ENCODE peak calls at places on chromosomes 11 and 22, in nine cellular contexts. One of them, this sample, is unnamed.

GRCh38 chr11:116452447-116452846 is 320.3 kb downstream of the BUD13 start:
- DNase-seq in tibial nerve: no peak
- DNase-seq in heart left ventricle: no peak
- DNase-seq in SK-N-MC: no peak
- DNase-seq in stomach: no peak
- DNase-seq in gastrocnemius medialis: no peak
- DNase-seq in left ventricle myocardium inferior: no peak
- DNase-seq in transverse colon: no peak
- DNase-seq in uterus: no peak
- DNase-seq in this sample: no peak

GRCh38 chr22:29269731-29270474 is 1.8 kb downstream of the EWSR1 start:
- DNase-seq in tibial nerve: no peak
- DNase-seq in heart left ventricle: no peak
- DNase-seq in SK-N-MC: no peak
- DNase-seq in stomach: no peak
- DNase-seq in gastrocnemius medialis: no peak
- DNase-seq in left ventricle myocardium inferior: no peak
- DNase-seq in transverse colon: no peak
- DNase-seq in uterus: no peak
- DNase-seq in this sample: peak

GRCh38 chr11:59615132-59615636 is 390 bp downstream of the OSBP start:
- DNase-seq in tibial nerve: peak
- DNase-seq in heart left ventricle: peak
- DNase-seq in SK-N-MC: no peak
- DNase-seq in stomach: peak
- DNase-seq in gastrocnemius medialis: peak
- DNase-seq in left ventricle myocardium inferior: peak
- DNase-seq in transverse colon: peak
- DNase-seq in uterus: peak
- DNase-seq in this sample: peak

GRCh38 chr11:131522851-131523250 is 152.4 kb downstream of the NTM start:
- DNase-seq in tibial nerve: no peak
- DNase-seq in heart left ventricle: no peak
- DNase-seq in SK-N-MC: no peak
- DNase-seq in stomach: no peak
- DNase-seq in gastrocnemius medialis: no peak
- DNase-seq in left ventricle myocardium inferior: no peak
- DNase-seq in transverse colon: no peak
- DNase-seq in uterus: no peak
- DNase-seq in this sample: no peak

GRCh38 chr11:65083834-65084597 is at the start of the genes CDCA5 and ZFPL1:
- DNase-seq in tibial nerve: peak
- DNase-seq in heart left ventricle: peak
- DNase-seq in SK-N-MC: peak
- DNase-seq in stomach: peak
- DNase-seq in gastrocnemius medialis: peak
- DNase-seq in left ventricle myocardium inferior: peak
- DNase-seq in transverse colon: peak
- DNase-seq in uterus: peak
- DNase-seq in this sample: peak

GRCh38 chr11:1089738-1090599 is 15.3 kb downstream of the MUC2 start:
- DNase-seq in tibial nerve: no peak
- DNase-seq in heart left ventricle: no peak
- DNase-seq in SK-N-MC: no peak
- DNase-seq in stomach: no peak
- DNase-seq in gastrocnemius medialis: no peak
- DNase-seq in left ventricle myocardium inferior: peak
- DNase-seq in transverse colon: no peak
- DNase-seq in uterus: no peak
- DNase-seq in this sample: no peak

GRCh38 chr22:37018815-37019308 is 385 bp downstream of the TST start:
- DNase-seq in tibial nerve: peak
- DNase-seq in heart left ventricle: peak
- DNase-seq in SK-N-MC: no peak
- DNase-seq in stomach: peak
- DNase-seq in gastrocnemius medialis: peak
- DNase-seq in left ventricle myocardium inferior: peak
- DNase-seq in transverse colon: peak
- DNase-seq in uterus: peak
- DNase-seq in this sample: peak

GRCh38 chr11:119085523-119085878 is 820 bp downstream of the HMBS start:
- DNase-seq in tibial nerve: no peak
- DNase-seq in heart left ventricle: no peak
- DNase-seq in SK-N-MC: no peak
- DNase-seq in stomach: no peak
- DNase-seq in gastrocnemius medialis: no peak
- DNase-seq in left ventricle myocardium inferior: no peak
- DNase-seq in transverse colon: peak
- DNase-seq in uterus: no peak
- DNase-seq in this sample: no peak

GRCh38 chr11:48002565-48002964 is 22.2 kb downstream of the PTPRJ start:
- DNase-seq in tibial nerve: no peak
- DNase-seq in heart left ventricle: no peak
- DNase-seq in SK-N-MC: no peak
- DNase-seq in stomach: no peak
- DNase-seq in gastrocnemius medialis: no peak
- DNase-seq in left ventricle myocardium inferior: no peak
- DNase-seq in transverse colon: no peak
- DNase-seq in uterus: no peak
- DNase-seq in this sample: no peak

GRCh38 chr11:117473692-117474091 is 146.0 kb downstream of the CEP164 start:
- DNase-seq in tibial nerve: no peak
- DNase-seq in heart left ventricle: no peak
- DNase-seq in SK-N-MC: no peak
- DNase-seq in stomach: no peak
- DNase-seq in gastrocnemius medialis: no peak
- DNase-seq in left ventricle myocardium inferior: no peak
- DNase-seq in transverse colon: no peak
- DNase-seq in uterus: no peak
- DNase-seq in this sample: no peak

GRCh38 chr11:120601566-120601965 is 90.0 kb downstream of the GRIK4 start:
- DNase-seq in tibial nerve: no peak
- DNase-seq in heart left ventricle: no peak
- DNase-seq in SK-N-MC: no peak
- DNase-seq in stomach: no peak
- DNase-seq in gastrocnemius medialis: no peak
- DNase-seq in left ventricle myocardium inferior: no peak
- DNase-seq in transverse colon: no peak
- DNase-seq in uterus: no peak
- DNase-seq in this sample: no peak

GRCh38 chr22:29071261-29072045 is 1.4 kb upstream of the KREMEN1 start:
- DNase-seq in tibial nerve: no peak
- DNase-seq in heart left ventricle: peak
- DNase-seq in SK-N-MC: no peak
- DNase-seq in stomach: peak
- DNase-seq in gastrocnemius medialis: no peak
- DNase-seq in left ventricle myocardium inferior: no peak
- DNase-seq in transverse colon: peak
- DNase-seq in uterus: peak
- DNase-seq in this sample: no peak

GRCh38 chr22:22855617-22856308 is 31.9 kb upstream of the IGLL5 start:
- DNase-seq in tibial nerve: no peak
- DNase-seq in heart left ventricle: no peak
- DNase-seq in SK-N-MC: no peak
- DNase-seq in stomach: no peak
- DNase-seq in gastrocnemius medialis: no peak
- DNase-seq in left ventricle myocardium inferior: no peak
- DNase-seq in transverse colon: peak
- DNase-seq in uterus: no peak
- DNase-seq in this sample: no peak

GRCh38 chr22:28014141-28015055 is 95.3 kb upstream of the PITPNB start:
- DNase-seq in tibial nerve: no peak
- DNase-seq in heart left ventricle: no peak
- DNase-seq in SK-N-MC: no peak
- DNase-seq in stomach: no peak
- DNase-seq in gastrocnemius medialis: no peak
- DNase-seq in left ventricle myocardium inferior: peak
- DNase-seq in transverse colon: no peak
- DNase-seq in uterus: no peak
- DNase-seq in this sample: peak

GRCh38 chr22:38858492-38858891 is 13.5 kb downstream of the CBX6 start:
- DNase-seq in tibial nerve: no peak
- DNase-seq in heart left ventricle: no peak
- DNase-seq in SK-N-MC: no peak
- DNase-seq in stomach: no peak
- DNase-seq in gastrocnemius medialis: no peak
- DNase-seq in left ventricle myocardium inferior: no peak
- DNase-seq in transverse colon: no peak
- DNase-seq in uterus: no peak
- DNase-seq in this sample: no peak

GRCh38 chr11:86515297-86516094 is 140.8 kb downstream of the CCDC81 start:
- DNase-seq in tibial nerve: no peak
- DNase-seq in heart left ventricle: no peak
- DNase-seq in SK-N-MC: no peak
- DNase-seq in stomach: no peak
- DNase-seq in gastrocnemius medialis: no peak
- DNase-seq in left ventricle myocardium inferior: no peak
- DNase-seq in transverse colon: no peak
- DNase-seq in uterus: peak
- DNase-seq in this sample: no peak
- H3K27ac ChIP-seq in tibial nerve: no peak
- H3K27ac ChIP-seq in heart left ventricle: no peak
- H3K27ac ChIP-seq in SK-N-MC: no peak
- H3K27ac ChIP-seq in stomach: peak
- H3K27ac ChIP-seq in gastrocnemius medialis: no peak
- H3K27ac ChIP-seq in left ventricle myocardium inferior: no peak
- H3K27ac ChIP-seq in transverse colon: no peak
- H3K27ac ChIP-seq in uterus: peak
- H3K27ac ChIP-seq in this sample: peak

GRCh38 chr11:134410766-134411165 is 1.3 kb downstream of the B3GAT1 start:
- DNase-seq in tibial nerve: no peak
- DNase-seq in heart left ventricle: no peak
- DNase-seq in SK-N-MC: no peak
- DNase-seq in stomach: no peak
- DNase-seq in gastrocnemius medialis: no peak
- DNase-seq in left ventricle myocardium inferior: no peak
- DNase-seq in transverse colon: no peak
- DNase-seq in uterus: no peak
- DNase-seq in this sample: no peak
- H3K4me3 ChIP-seq in tibial nerve: no peak
- H3K4me3 ChIP-seq in heart left ventricle: no peak
- H3K4me3 ChIP-seq in SK-N-MC: peak
- H3K4me3 ChIP-seq in stomach: peak
- H3K4me3 ChIP-seq in gastrocnemius medialis: no peak
- H3K4me3 ChIP-seq in left ventricle myocardium inferior: peak
- H3K4me3 ChIP-seq in transverse colon: no peak
- H3K4me3 ChIP-seq in uterus: no peak
- H3K4me3 ChIP-seq in this sample: no peak

GRCh38 chr22:34116126-34116525 is 195.8 kb upstream of the LARGE1 start:
- DNase-seq in tibial nerve: no peak
- DNase-seq in heart left ventricle: no peak
- DNase-seq in SK-N-MC: no peak
- DNase-seq in stomach: no peak
- DNase-seq in gastrocnemius medialis: no peak
- DNase-seq in left ventricle myocardium inferior: no peak
- DNase-seq in transverse colon: no peak
- DNase-seq in uterus: no peak
- DNase-seq in this sample: no peak

GRCh38 chr22:34108168-34108567 is 187.9 kb upstream of the LARGE1 start:
- DNase-seq in tibial nerve: no peak
- DNase-seq in heart left ventricle: no peak
- DNase-seq in SK-N-MC: no peak
- DNase-seq in stomach: no peak
- DNase-seq in gastrocnemius medialis: no peak
- DNase-seq in left ventricle myocardium inferior: no peak
- DNase-seq in transverse colon: no peak
- DNase-seq in uterus: no peak
- DNase-seq in this sample: no peak

GRCh38 chr22:34113381-34113780 is 193.1 kb upstream of the LARGE1 start:
- DNase-seq in tibial nerve: no peak
- DNase-seq in heart left ventricle: no peak
- DNase-seq in SK-N-MC: no peak
- DNase-seq in stomach: no peak
- DNase-seq in gastrocnemius medialis: no peak
- DNase-seq in left ventricle myocardium inferior: no peak
- DNase-seq in transverse colon: no peak
- DNase-seq in uterus: no peak
- DNase-seq in this sample: no peak

GRCh38 chr22:34115722-34116121 is 195.4 kb upstream of the LARGE1 start:
- DNase-seq in tibial nerve: no peak
- DNase-seq in heart left ventricle: no peak
- DNase-seq in SK-N-MC: no peak
- DNase-seq in stomach: no peak
- DNase-seq in gastrocnemius medialis: no peak
- DNase-seq in left ventricle myocardium inferior: no peak
- DNase-seq in transverse colon: no peak
- DNase-seq in uterus: no peak
- DNase-seq in this sample: no peak

DNA sequence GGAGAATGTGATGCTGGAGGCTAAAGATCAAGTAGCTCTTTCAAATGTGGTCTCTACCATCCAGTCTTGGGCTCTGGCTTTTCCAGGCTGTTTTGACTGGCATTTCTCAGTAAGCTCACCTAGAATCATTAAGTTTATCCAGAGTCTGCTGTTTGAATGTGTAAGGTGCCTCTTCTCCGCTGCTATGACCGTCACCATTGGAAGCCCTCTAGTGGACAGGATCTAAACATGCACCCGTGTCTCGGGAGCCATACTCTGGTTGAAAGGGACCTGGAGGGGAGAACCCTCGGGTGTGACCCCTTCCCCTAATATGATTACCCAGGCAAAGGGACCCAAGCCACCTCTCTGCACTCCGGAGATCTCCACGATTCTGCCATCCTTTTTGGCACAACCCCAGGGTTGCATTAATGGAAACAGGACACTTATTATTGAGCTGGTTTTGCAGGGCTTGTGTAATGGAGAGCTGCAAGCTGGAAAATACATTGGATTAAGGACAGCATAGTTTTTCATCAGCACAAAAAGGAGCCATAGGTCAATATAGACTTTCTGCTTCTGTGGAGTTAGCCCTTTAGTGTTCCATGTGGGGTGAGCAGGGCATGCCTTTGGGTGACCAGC is 191.0 kb upstream of the LARGE1 start:
- DNase-seq in tibial nerve: no peak
- DNase-seq in heart left ventricle: peak
- DNase-seq in SK-N-MC: no peak
- DNase-seq in stomach: peak
- DNase-seq in gastrocnemius medialis: no peak
- DNase-seq in left ventricle myocardium inferior: no peak
- DNase-seq in transverse colon: peak
- DNase-seq in uterus: peak
- DNase-seq in this sample: no peak
- H3K27ac ChIP-seq in tibial nerve: no peak
- H3K27ac ChIP-seq in heart left ventricle: no peak
- H3K27ac ChIP-seq in SK-N-MC: no peak
- H3K27ac ChIP-seq in stomach: no peak
- H3K27ac ChIP-seq in gastrocnemius medialis: no peak
- H3K27ac ChIP-seq in left ventricle myocardium inferior: no peak
- H3K27ac ChIP-seq in transverse colon: no peak
- H3K27ac ChIP-seq in uterus: no peak
- H3K27ac ChIP-seq in this sample: no peak

DNA sequence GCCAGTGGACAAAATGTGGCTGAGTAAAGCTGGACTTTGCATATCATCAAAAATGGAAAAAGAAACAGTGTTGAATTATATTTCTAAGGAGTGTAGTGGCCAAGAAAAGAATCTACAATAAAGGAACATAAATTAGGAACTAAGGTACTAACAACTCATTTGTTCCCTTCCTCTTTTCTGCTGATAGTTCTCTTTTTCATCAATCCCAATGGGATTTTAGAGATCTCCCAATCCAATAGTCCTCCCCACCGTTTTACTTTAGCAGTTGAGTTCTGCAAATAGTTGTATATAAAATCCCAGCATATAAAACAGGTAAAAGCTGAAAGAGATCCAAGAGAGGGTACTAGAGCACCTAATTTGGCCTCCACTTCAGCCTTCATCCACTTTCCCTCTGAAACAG is 2.0 kb downstream of the PRCP start:
- DNase-seq in tibial nerve: no peak
- DNase-seq in heart left ventricle: no peak
- DNase-seq in SK-N-MC: no peak
- DNase-seq in stomach: no peak
- DNase-seq in gastrocnemius medialis: no peak
- DNase-seq in left ventricle myocardium inferior: no peak
- DNase-seq in transverse colon: no peak
- DNase-seq in uterus: no peak
- DNase-seq in this sample: no peak
- H3K4me3 ChIP-seq in tibial nerve: no peak
- H3K4me3 ChIP-seq in heart left ventricle: no peak
- H3K4me3 ChIP-seq in SK-N-MC: peak
- H3K4me3 ChIP-seq in stomach: no peak
- H3K4me3 ChIP-seq in gastrocnemius medialis: no peak
- H3K4me3 ChIP-seq in left ventricle myocardium inferior: peak
- H3K4me3 ChIP-seq in transverse colon: no peak
- H3K4me3 ChIP-seq in uterus: no peak
- H3K4me3 ChIP-seq in this sample: no peak

This sample was measured in tibial artery.